ENCODE peak calls at places on chromosomes 12 and 14, in six cellular contexts. D, E, I, V, U and A are unnamed samples.

GRCh38 chr14:103391048-103391447 is 5.8 kb downstream of the MARK3 start:
- DNase-seq in D (peak), E (no peak), I (peak), V (peak), U (peak), A (peak)

GRCh38 chr12:65609359-65609771 is 214.9 kb upstream of the HMGA2 start:
- DNase-seq in D (no peak), E (no peak), I (peak), V (peak), U (no peak), A (peak)

GRCh38 chr12:91928501-91928900 is 217.1 kb downstream of the BTG1 start:
- DNase-seq in D (no peak), E (no peak), I (no peak), V (no peak), U (no peak), A (no peak)

GRCh38 chr12:85920324-85920947 is 46.3 kb downstream of the NTS start:
- DNase-seq in D (no peak), E (no peak), I (peak), V (no peak), U (peak), A (peak)

GRCh38 chr14:99234982-99235491 is 37.0 kb downstream of the BCL11B start:
- DNase-seq in D (no peak), E (no peak), I (no peak), V (no peak), U (no peak), A (no peak)

GRCh38 chr14:104169765-104170113 is 31.4 kb downstream of the KIF26A start:
- DNase-seq in D (no peak), E (no peak), I (no peak), V (no peak), U (no peak), A (no peak)

GRCh38 chr12:121005346-121005815 is 10.9 kb downstream of the C12orf43 start:
- DNase-seq in D (no peak), E (no peak), I (peak), V (no peak), U (peak), A (peak)

GRCh38 chr12:106918746-106919145 is 37.0 kb upstream of the TMEM263 start:
- DNase-seq in D (no peak), E (no peak), I (peak), V (no peak), U (no peak), A (peak)

GRCh38 chr14:72894623-72895378 is 900 bp upstream of the DPF3 start:
- DNase-seq in D (no peak), E (no peak), I (no peak), V (no peak), U (no peak), A (no peak)

DNA sequence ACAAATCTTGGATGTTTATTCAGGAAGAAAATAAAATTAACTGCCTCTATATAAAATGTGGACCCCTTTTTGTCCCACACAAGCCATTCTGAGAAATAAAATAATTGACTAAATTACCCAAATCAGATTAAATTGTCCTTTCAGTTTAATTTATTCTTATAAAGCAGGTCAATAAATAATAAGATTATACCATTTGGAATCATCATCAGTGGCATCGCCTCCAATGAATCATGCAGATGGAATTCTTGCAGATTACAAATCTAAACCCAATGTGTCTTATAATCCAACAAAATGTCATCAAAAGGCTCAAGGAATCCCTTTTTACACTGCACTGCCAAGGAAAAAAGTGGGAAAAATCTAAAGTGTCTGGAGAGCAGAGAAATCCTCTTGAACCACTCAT is 138.1 kb upstream of the TSPAN8 start:
- DNase-seq in D (no peak), E (no peak), I (no peak), V (no peak), U (no peak), A (peak)
- TF ChIP-seq CTCF in D (no peak), E (no peak), I (no peak), V (no peak), U (no peak), A (no peak)

GRCh38 chr12:1939316-1939715 is 20.9 kb upstream of the CACNA2D4 start:
- DNase-seq in D (no peak), E (no peak), I (no peak), V (no peak), U (no peak), A (no peak)
- H3K4me3 ChIP-seq in D (no peak), E (no peak), I (no peak), V (no peak), U (no peak), A (no peak)

GRCh38 chr14:61575751-61576150 is 119.6 kb upstream of the HIF1A start:
- DNase-seq in D (no peak), E (no peak), I (no peak), V (no peak), U (no peak), A (no peak)
- TF ChIP-seq CTCF in D (no peak), E (no peak), I (no peak), V (no peak), U (no peak), A (no peak)

GRCh38 chr12:101698782-101699347 is 1.4 kb downstream of the CHPT1 start:
- DNase-seq in D (peak), E (no peak), I (peak), V (no peak), U (no peak), A (peak)

GRCh38 chr12:101697930-101698781 is 716 bp downstream of the CHPT1 start:
- DNase-seq in D (peak), E (peak), I (peak), V (no peak), U (peak), A (peak)

GRCh38 chr12:101697197-101697929 is at the start of gene CHPT1:
- DNase-seq in D (peak), E (peak), I (peak), V (no peak), U (peak), A (no peak)

GRCh38 chr12:101703487-101703886 is 6.0 kb downstream of the CHPT1 start:
- DNase-seq in D (no peak), E (no peak), I (no peak), V (no peak), U (no peak), A (no peak)

DNA sequence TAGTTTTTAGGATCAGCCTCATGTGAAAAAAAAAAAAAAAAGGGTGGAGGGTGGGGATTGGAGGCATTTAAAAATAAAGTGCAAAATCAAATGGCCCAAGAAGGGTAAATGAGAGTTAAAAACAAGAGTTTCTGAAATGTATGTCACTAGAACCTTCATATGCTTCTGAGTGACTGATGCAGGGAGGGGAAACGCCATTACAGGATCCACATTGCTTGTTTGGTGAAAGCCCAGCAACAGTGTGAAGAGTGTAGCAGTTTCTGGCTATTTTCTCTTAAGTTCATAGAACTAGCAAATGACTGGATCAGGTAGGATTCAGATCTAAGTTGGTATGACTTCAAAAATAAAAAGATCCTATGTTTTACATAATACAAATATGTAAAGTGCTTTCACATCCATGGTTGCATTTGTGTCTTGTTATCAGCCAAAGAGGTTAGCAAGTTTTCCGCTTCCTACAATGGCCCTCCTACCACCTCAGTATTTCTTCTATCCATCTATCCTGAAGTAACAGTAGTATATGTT is 2.9 kb downstream of the CHPT1 start:
- DNase-seq in D (no peak), E (no peak), I (no peak), V (no peak), U (no peak), A (no peak)
- H3K4me3 ChIP-seq in D (no peak), E (peak), I (no peak), V (no peak), U (no peak), A (no peak)

DNA sequence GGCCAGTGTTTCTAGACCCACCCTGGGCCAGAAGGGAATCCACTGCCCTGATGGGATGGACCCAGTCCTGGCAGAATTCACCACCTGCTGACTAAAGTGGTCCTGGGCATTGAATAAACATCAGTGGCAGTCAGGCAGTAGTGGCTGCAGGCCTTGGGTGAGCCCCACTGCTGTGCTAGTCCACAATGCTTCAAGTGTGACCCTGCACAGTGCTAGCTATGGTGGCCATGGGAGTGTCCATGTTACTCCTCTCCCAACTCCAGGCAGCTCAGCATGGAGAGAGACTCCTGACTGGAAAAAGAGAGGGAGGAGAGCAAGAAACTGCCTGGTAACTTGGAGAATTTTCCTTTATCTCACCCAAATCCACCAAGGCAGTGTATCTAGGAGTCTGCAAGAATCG is 17.5 kb upstream of the CSRP2 start:
- DNase-seq in D (no peak), E (no peak), I (no peak), V (no peak), U (no peak), A (no peak)
- TF ChIP-seq CTCF in D (no peak), E (no peak), I (no peak), V (no peak), U (no peak), A (no peak)

DNA sequence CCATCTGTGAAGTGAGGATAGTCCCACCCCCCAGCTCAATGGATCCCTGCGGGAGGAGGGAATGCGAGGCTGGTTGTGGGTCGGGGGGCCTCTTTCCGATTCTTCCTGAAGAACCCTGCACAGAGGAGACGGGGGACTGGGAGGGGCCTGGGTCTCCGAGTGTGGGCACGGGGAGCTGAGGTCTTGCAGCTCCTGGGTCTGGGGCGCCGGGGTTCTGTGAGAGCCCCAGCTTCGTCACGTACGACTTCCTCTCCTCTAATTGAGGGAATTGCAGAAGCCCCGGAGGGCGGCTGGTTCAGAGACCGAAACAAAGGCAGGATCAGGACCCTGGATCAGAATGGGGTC is 66.6 kb downstream of the DIO3 start:
- DNase-seq in D (no peak), E (no peak), I (no peak), V (no peak), U (no peak), A (no peak)
- H3K4me3 ChIP-seq in D (no peak), E (peak), I (no peak), V (no peak), U (no peak), A (no peak)

DNA sequence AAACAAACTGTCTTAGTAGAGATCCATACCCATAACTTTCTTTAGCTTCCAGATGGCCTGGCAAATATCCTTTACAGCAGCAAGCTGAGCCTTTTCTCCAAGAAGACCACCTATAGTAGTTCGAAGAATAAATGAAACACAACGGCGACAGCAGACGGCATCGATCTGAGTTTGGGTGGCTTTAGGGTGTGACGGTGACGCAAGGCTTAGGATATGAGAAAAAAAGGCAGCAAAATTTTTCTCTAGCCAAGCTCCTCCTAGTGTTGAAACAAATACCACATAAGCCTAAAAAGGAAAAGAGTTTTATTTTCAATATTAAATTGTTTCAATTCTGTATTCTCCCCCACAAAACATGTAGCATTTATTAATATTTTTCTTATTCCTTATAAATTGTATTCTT is 33.3 kb downstream of the HEATR5A start:
- DNase-seq in D (no peak), E (no peak), I (no peak), V (no peak), U (no peak), A (no peak)
- TF ChIP-seq CTCF in D (no peak), E (no peak), I (no peak), V (no peak), U (no peak), A (no peak)

GRCh38 chr14:63205281-63205575 is 985 bp downstream of the RHOJ start:
- DNase-seq in D (no peak), E (no peak), I (peak), V (no peak), U (no peak), A (peak)
- H3K4me3 ChIP-seq in D (no peak), E (peak), I (peak), V (peak), U (no peak), A (peak)